ENCODE peak calls at places on chromosomes 7 and 10, in seven cellular contexts. U is HepG2, S is H1, R is GM12878, A is HCT116, L is A549, Q is endothelial cell of umbilical vein. K is an unnamed sample.

GRCh38 chr7:112076309-112076708 is 129.9 kb downstream of the DOCK4 start:
- DNase-seq in S (no peak), A (no peak), Q (no peak), L (no peak), U (no peak), R (no peak), K (no peak)

GRCh38 chr10:546971-547590 is 142.4 kb downstream of the DIP2C start:
- DNase-seq in U (no peak), S (no peak), R (no peak), A (no peak), L (no peak), Q (no peak), K (peak)

GRCh38 chr10:114647545-114648138 is 10.4 kb downstream of the ABLIM1 start:
- DNase-seq in U (no peak), R (no peak), L (no peak), S (no peak), Q (peak), A (no peak), K (peak)

GRCh38 chr7:82481499-82482097 is 38.0 kb upstream of the CACNA2D1 start:
- DNase-seq in R (peak), Q (peak), U (peak), S (no peak), L (peak), A (peak), K (peak)

GRCh38 chr10:79049931-79050895 is 18.6 kb upstream of the ZMIZ1 start:
- DNase-seq in U (no peak), L (no peak), Q (no peak), A (no peak), R (no peak), S (no peak), K (peak)

GRCh38 chr10:5876181-5876768 is 13.4 kb downstream of the ANKRD16 start:
- DNase-seq in L (no peak), U (no peak), R (no peak), S (no peak), A (no peak), Q (no peak), K (no peak)

GRCh38 chr7:142104550-142105527 is 6.7 kb upstream of the MGAM2 start:
- DNase-seq in S (no peak), L (peak), Q (no peak), R (no peak), A (peak), U (peak), K (peak)

GRCh38 chr10:60827791-60828488 is 49.7 kb downstream of the CDK1 start:
- DNase-seq in S (no peak), U (peak), R (no peak), Q (peak), L (no peak), A (no peak), K (no peak)

GRCh38 chr7:20350518-20350951 is 19.8 kb downstream of the ITGB8 start:
- DNase-seq in A (no peak), U (no peak), R (no peak), S (no peak), Q (peak), L (no peak), K (no peak)

GRCh38 chr10:124672181-124672638 is 72.0 kb downstream of the FAM53B start:
- DNase-seq in R (no peak), U (no peak), L (no peak), A (no peak), S (no peak), Q (no peak), K (no peak)

GRCh38 chr7:152663101-152663740 is 12.7 kb downstream of the XRCC2 start:
- DNase-seq in Q (no peak), S (no peak), A (no peak), L (no peak), U (no peak), R (no peak), K (no peak)

GRCh38 chr10:18214692-18215563 is 74.7 kb downstream of the CACNB2 start:
- DNase-seq in A (no peak), Q (peak), R (no peak), L (peak), S (no peak), U (peak), K (peak)

GRCh38 chr10:120493411-120494312 is 36.6 kb downstream of the PLPP4 start:
- DNase-seq in S (no peak), U (no peak), L (no peak), R (peak), Q (no peak), A (no peak), K (no peak)

GRCh38 chr10:16509996-16510395 is 11.7 kb downstream of the C1QL3 start:
- DNase-seq in S (no peak), U (peak), Q (no peak), R (no peak), A (no peak), L (no peak), K (no peak)

GRCh38 chr10:20582041-20582440 is 315.1 kb downstream of the NEBL start:
- DNase-seq in U (no peak), Q (no peak), A (no peak), L (no peak), S (no peak), R (no peak), K (no peak)

GRCh38 chr7:14600766-14601367 is 301.7 kb downstream of the DGKB start:
- DNase-seq in A (no peak), Q (no peak), L (no peak), R (no peak), U (no peak), S (no peak), K (no peak)

GRCh38 chr10:126012485-126012884 is 116.1 kb downstream of the FANK1 start:
- DNase-seq in L (no peak), R (no peak), S (no peak), Q (peak), U (no peak), A (no peak), K (no peak)

GRCh38 chr7:32357535-32358277 is 132.5 kb downstream of the LSM5 start:
- DNase-seq in R (no peak), S (no peak), U (no peak), A (peak), L (peak), Q (no peak), K (peak)
- TF ChIP-seq MAX in R (no peak), S (no peak), U (no peak), A (no peak), L (no peak), Q (no peak), K (no peak)

DNA sequence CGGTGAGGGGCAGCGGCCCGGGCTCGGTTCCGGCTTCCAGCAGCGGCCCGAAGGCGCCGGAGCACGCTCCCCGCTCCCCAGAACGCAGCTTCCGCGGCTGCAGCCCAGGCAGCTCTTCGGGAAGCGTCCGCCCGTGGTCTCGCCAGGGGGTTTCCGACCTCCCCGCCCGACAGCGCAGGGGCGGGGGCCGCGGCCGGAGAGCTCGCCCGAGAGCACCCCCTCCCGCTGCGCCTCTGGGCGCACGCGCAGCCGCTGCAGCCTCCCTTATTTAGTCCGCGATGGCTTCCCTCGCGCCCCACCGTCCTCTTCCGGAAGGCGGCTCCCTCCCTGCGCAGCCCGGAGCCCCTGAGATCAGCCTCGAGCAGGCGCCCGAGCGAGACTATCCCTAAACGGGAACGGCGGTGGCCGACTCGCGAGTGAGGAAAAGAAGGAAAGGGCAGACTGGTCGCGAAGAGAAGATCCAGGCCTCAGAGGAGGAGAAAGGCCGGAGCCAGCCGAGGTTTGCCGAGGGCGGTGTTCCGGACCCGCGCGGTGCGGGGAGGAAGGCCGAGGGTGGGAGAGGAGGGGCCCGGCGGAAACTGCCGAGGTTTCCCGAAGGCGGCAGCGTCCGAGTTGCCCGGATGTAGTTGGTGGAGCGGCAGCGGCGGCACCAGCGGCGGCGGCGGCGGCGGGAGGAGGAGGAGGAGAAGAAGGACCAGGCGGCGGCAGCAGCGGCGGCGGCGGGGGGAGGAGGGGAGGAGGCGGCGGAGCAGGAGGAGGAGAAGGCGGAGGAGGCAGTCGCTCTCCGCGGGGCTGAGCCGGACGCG is at the start of gene WAC:
- DNase-seq in R (peak), S (peak), L (peak), Q (peak), U (peak), A (peak), K (peak)
- TF ChIP-seq POLR2A in R (peak), S (peak), L (peak), Q (no peak), U (peak), A (no peak), K (peak)

GRCh38 chr7:641269-641671 is 85.2 kb upstream of the DNAAF5 start:
- DNase-seq in A (peak), Q (no peak), U (no peak), R (no peak), L (no peak), S (no peak), K (peak)
- TF ChIP-seq MAX in A (no peak), Q (no peak), U (no peak), R (no peak), L (no peak), S (no peak), K (no peak)

GRCh38 chr7:604038-604883 is 84.6 kb upstream of the PDGFA start:
- DNase-seq in R (peak), L (no peak), A (no peak), S (no peak), Q (peak), U (no peak), K (peak)
- TF ChIP-seq POLR2A in R (peak), L (no peak), A (no peak), S (no peak), Q (no peak), U (no peak), K (peak)

GRCh38 chr10:49285232-49285631 is 13.7 kb upstream of the C10orf71 start:
- DNase-seq in U (no peak), L (no peak), A (no peak), Q (no peak), S (no peak), R (no peak), K (peak)
- TF ChIP-seq MAX in U (no peak), L (no peak), A (no peak), Q (no peak), S (no peak), R (no peak), K (no peak)

GRCh38 chr7:100429637-100430449 is at the start of gene MEPCE:
- DNase-seq in A (peak), Q (peak), R (peak), L (peak), U (peak), S (no peak), K (peak)
- TF ChIP-seq POLR2A in A (peak), Q (no peak), R (peak), L (peak), U (no peak), S (no peak), K (peak)

DNA sequence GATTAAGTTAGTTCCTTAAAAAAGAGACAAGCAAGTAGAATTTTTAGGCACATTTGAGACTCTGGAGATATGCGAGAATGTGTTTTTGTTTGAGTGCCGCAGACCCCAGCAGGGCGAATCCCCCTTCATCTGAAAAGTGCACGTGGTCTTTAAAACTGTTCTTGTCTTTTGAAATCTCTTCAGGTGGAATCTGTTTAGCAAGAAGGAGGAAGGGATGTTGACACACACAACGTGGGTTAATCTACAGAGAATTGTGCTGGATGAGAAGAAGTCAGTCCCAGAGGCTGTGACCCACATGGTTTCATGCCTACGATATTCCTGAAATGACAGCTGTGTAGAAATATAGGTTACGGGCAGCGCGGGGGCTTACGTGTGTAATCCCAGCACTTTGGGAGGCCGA is 27.1 kb upstream of the ZFAND2A start:
- DNase-seq in A (no peak), U (no peak), Q (no peak), S (no peak), R (no peak), L (no peak), K (peak)
- TF ChIP-seq MAX in A (no peak), U (no peak), Q (no peak), S (no peak), R (no peak), L (no peak), K (peak)

GRCh38 chr7:47942132-47942531 is 6.1 kb downstream of the PKD1L1 start:
- DNase-seq in R (no peak), Q (no peak), S (no peak), L (no peak), A (no peak), U (no peak), K (no peak)

GRCh38 chr7:47944536-47945260 is 3.6 kb downstream of the PKD1L1 start:
- DNase-seq in U (no peak), L (no peak), R (no peak), A (no peak), Q (no peak), S (no peak), K (no peak)

GRCh38 chr7:47941136-47941844 is 7.0 kb downstream of the PKD1L1 start:
- DNase-seq in L (no peak), U (no peak), S (no peak), R (no peak), Q (peak), A (no peak), K (no peak)

GRCh38 chr7:47945261-47946015 is 2.8 kb downstream of the PKD1L1 start:
- DNase-seq in R (no peak), A (peak), L (peak), Q (peak), S (no peak), U (peak), K (peak)

DNA sequence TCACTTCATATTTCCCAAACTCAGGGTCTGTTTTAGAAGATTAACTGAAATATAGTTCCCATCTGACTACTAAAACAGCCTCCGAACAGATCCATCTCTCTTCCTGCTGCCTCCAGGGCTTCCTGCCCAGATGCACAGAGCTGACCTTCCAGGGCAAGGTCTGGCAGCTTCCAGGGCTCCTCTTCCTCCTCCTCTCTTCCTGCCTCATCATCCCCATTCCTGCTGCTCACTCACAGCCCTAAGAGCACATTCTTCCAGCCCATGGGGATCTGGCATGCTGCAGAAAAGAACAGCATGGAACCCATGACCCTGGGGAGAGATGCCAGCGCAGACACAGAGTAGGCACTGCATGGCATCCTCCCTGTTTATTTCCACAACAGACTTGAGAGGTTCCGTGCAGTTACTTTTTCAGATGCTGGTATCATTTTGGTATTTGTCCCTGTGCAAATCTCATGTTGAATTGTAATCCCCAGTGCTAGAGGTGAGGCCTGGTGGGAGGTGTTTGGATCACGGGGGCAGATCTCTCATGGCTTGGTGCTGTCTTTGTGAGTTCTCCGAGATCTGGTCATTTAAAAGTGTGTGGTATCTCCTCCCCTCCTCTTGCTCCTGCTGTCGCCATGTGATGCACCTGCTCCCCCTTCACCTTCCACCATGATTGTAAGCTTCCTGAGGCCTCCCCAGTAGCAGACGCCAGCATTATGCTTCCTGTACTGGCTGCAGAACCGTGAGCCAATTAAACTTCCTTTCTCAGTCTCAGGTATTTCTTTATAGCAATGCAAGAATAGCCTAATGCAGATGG is 4.4 kb downstream of the PKD1L1 start:
- DNase-seq in Q (peak), R (no peak), A (no peak), S (no peak), U (no peak), L (no peak), K (no peak)
- TF ChIP-seq POLR2A in Q (no peak), R (no peak), A (no peak), S (no peak), U (no peak), L (no peak), K (no peak)

GRCh38 chr10:26197248-26197647 is 19.3 kb upstream of the GAD2 start:
- DNase-seq in S (no peak), U (no peak), R (no peak), A (no peak), Q (no peak), L (no peak), K (no peak)

GRCh38 chr10:26198119-26198518 is 18.5 kb upstream of the GAD2 start:
- DNase-seq in S (no peak), Q (no peak), U (no peak), A (no peak), L (no peak), R (no peak), K (no peak)

GRCh38 chr10:26199841-26200240 is 16.7 kb upstream of the GAD2 start:
- DNase-seq in L (no peak), U (no peak), S (no peak), R (no peak), Q (no peak), A (no peak), K (no peak)
- TF ChIP-seq MAX in L (no peak), U (no peak), S (no peak), R (no peak), Q (no peak), A (no peak), K (no peak)

GRCh38 chr10:128448796-128449195 is 322.6 kb upstream of the MKI67 start:
- DNase-seq in R (no peak), A (no peak), L (no peak), S (no peak), Q (no peak), U (no peak), K (peak)
- TF ChIP-seq POLR2A in R (no peak), A (no peak), L (no peak), S (no peak), Q (no peak), U (no peak), K (no peak)

K was measured in NB4.